ENCODE peak calls at places on chromosome 10, in four cellular contexts. One of them, this sample, is unnamed.

GRCh38 chr10:3652886-3653285 is 132.1 kb downstream of the KLF6 start:
- DNase-seq in Karpas-422: no peak
- DNase-seq in left lung: no peak
- DNase-seq in uterus: peak; percentile 27
- DNase-seq in this sample: no peak

GRCh38 chr10:52967806-52968795 is 195.5 kb upstream of the MBL2 start:
- DNase-seq in Karpas-422: no peak
- DNase-seq in left lung: no peak
- DNase-seq in uterus: no peak
- DNase-seq in this sample: no peak

GRCh38 chr10:116001976-116002375 is 271.0 kb downstream of the GFRA1 start:
- DNase-seq in Karpas-422: no peak
- DNase-seq in left lung: no peak
- DNase-seq in uterus: no peak
- DNase-seq in this sample: no peak

GRCh38 chr10:21687197-21687993 is 153.4 kb downstream of the MLLT10 start:
- DNase-seq in Karpas-422: no peak
- DNase-seq in left lung: no peak
- DNase-seq in uterus: no peak
- DNase-seq in this sample: no peak

GRCh38 chr10:98262571-98262970 is 5.4 kb downstream of the LOXL4 start:
- DNase-seq in Karpas-422: peak; percentile 61
- DNase-seq in left lung: no peak
- DNase-seq in uterus: no peak
- DNase-seq in this sample: peak; percentile 59

GRCh38 chr10:132388901-132389630 is 7.9 kb upstream of the PWWP2B start:
- DNase-seq in Karpas-422: no peak
- DNase-seq in left lung: peak; percentile 56
- DNase-seq in uterus: peak; percentile 56
- DNase-seq in this sample: no peak

GRCh38 chr10:69088801-69089501 is 1.0 kb downstream of the SRGN start:
- DNase-seq in Karpas-422: peak; percentile 70
- DNase-seq in left lung: no peak
- DNase-seq in uterus: no peak
- DNase-seq in this sample: no peak

GRCh38 chr10:87053121-87053520 is 33.0 kb downstream of the FAM25A start:
- DNase-seq in Karpas-422: no peak
- DNase-seq in left lung: no peak
- DNase-seq in uterus: peak; percentile 19
- DNase-seq in this sample: no peak

GRCh38 chr10:23702977-23703414 is 264.1 kb downstream of the OTUD1 start:
- DNase-seq in Karpas-422: peak; percentile 83
- DNase-seq in left lung: no peak
- DNase-seq in uterus: no peak
- DNase-seq in this sample: no peak

GRCh38 chr10:114874827-114875541 is 53.4 kb downstream of the FHIP2A start:
- DNase-seq in Karpas-422: no peak
- DNase-seq in left lung: peak; percentile 41
- DNase-seq in uterus: peak; percentile 29
- DNase-seq in this sample: no peak

GRCh38 chr10:12605580-12606405 is 256.4 kb downstream of the CAMK1D start:
- DNase-seq in Karpas-422: peak; percentile 49
- DNase-seq in left lung: peak; percentile 80
- DNase-seq in uterus: peak; percentile 31
- DNase-seq in this sample: peak; percentile 76

GRCh38 chr10:12613144-12613543 is 263.8 kb downstream of the CAMK1D start:
- DNase-seq in Karpas-422: no peak
- DNase-seq in left lung: no peak
- DNase-seq in uterus: no peak
- DNase-seq in this sample: no peak

GRCh38 chr10:12608761-12609160 is 259.4 kb downstream of the CAMK1D start:
- DNase-seq in Karpas-422: no peak
- DNase-seq in left lung: no peak
- DNase-seq in uterus: no peak
- DNase-seq in this sample: no peak

GRCh38 chr10:12606461-12606860 is 257.1 kb downstream of the CAMK1D start:
- DNase-seq in Karpas-422: no peak
- DNase-seq in left lung: no peak
- DNase-seq in uterus: no peak
- DNase-seq in this sample: no peak

DNA sequence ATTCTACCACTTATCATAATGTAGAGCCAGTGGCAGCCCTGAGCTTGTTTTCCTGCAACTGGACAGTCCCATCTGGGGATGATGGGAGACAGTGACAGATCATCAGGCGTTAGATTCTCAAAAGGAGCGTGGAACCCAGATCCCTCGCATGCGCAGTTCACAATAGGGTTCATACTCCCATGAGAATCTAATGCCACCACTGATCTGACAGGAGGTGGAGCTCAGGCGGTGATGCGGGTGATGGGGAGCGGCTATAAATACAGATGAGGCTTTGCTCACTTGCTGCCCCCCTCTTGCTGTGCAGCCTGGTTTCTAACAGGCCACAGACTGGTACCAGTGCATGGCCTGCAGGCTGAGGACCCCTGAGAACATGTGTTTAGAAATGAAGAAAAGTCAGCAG is 260.1 kb downstream of the CAMK1D start:
- DNase-seq in Karpas-422: peak; percentile 54
- DNase-seq in left lung: no peak
- DNase-seq in uterus: no peak
- DNase-seq in this sample: no peak
- H3K4me1 ChIP-seq in Karpas-422: peaks cover 12% of the 10 kb centered on the region
- H3K4me1 ChIP-seq in left lung: peaks cover 3% of the 10 kb centered on the region
- H3K4me1 ChIP-seq in uterus: no peaks in the 10 kb centered on the region
- H3K4me1 ChIP-seq in this sample: peaks cover 20% of the 10 kb centered on the region

DNA sequence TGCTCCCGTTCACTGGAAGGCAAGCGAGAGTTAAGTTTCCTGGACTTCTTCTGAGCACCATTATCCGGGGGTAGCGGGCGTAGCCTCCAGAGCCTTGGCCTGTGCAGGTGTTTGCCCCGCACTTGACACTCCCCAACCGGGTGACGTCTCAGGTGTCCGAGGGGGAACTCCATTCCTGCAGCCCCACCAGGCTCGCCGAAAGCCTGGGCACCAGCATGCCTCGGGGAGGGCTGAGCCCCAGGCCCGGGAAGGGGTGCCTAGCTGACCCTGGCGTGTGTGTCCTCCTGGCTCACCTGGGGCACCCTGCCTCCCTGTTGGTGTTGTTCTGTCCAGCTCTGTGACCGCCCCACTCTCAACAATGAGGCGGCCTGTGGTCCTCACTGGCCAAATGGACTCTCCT is 109.4 kb upstream of the GPR26 start:
- DNase-seq in Karpas-422: no peak
- DNase-seq in left lung: no peak
- DNase-seq in uterus: no peak
- DNase-seq in this sample: peak; percentile 44
- H3K9me3 ChIP-seq in Karpas-422: no peaks in the 10 kb centered on the region
- H3K9me3 ChIP-seq in left lung: no peaks in the 10 kb centered on the region
- H3K9me3 ChIP-seq in uterus: no peaks in the 10 kb centered on the region
- H3K9me3 ChIP-seq in this sample: no peaks in the 10 kb centered on the region

GRCh38 chr10:94002156-94002555 is 8.4 kb downstream of the PLCE1 start:
- DNase-seq in Karpas-422: no peak
- DNase-seq in left lung: no peak
- DNase-seq in uterus: no peak
- DNase-seq in this sample: no peak

GRCh38 chr10:94003496-94003895 is 9.8 kb downstream of the PLCE1 start:
- DNase-seq in Karpas-422: no peak
- DNase-seq in left lung: no peak
- DNase-seq in uterus: no peak
- DNase-seq in this sample: no peak

GRCh38 chr10:93999401-93999851 is 5.7 kb downstream of the PLCE1 start:
- DNase-seq in Karpas-422: no peak
- DNase-seq in left lung: no peak
- DNase-seq in uterus: peak; percentile 75
- DNase-seq in this sample: peak; percentile 76

GRCh38 chr10:93997546-93997945 is 3.8 kb downstream of the PLCE1 start:
- DNase-seq in Karpas-422: no peak
- DNase-seq in left lung: no peak
- DNase-seq in uterus: no peak
- DNase-seq in this sample: no peak

DNA sequence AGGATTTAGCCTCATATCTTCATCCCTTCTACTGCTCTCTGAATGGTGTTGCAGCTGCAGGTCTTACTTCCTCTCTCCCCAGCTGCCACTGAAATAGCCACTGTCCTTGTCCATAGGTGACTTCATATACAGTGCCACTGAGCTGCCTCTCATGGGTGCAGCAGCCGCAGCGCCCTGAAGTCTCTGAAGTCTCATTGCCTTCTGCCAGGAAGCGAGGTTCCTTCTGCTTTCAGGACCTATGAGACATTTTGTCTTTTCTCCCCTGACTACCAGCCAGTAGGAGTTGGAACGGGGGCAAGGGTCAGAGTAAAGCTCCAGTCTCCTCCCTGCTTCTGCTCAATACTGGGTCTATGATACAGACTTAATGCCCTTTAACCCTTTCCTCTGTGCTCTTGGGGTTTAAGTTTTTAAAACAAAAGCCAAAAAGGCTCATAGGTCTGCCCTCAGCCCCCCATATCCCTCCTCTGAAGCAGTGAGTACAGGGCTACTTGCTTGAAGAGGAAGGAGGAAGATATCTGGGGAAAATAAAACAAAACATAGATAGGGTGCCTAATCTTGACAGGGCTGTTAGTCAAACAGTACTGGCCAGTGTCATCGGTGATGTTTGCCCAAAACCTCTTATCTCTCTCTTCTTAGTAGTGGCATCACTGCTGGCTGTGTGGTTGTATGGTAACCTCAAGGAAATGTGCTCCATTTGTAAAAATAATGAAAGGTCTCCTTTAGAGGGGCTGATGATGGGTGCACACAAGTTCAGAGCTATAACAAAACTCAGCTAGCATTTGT is 7.1 kb downstream of the PLCE1 start:
- DNase-seq in Karpas-422: no peak
- DNase-seq in left lung: no peak
- DNase-seq in uterus: no peak
- DNase-seq in this sample: no peak
- H3K4me1 ChIP-seq in Karpas-422: no peaks in the 10 kb centered on the region
- H3K4me1 ChIP-seq in left lung: no peaks in the 10 kb centered on the region
- H3K4me1 ChIP-seq in uterus: no peaks in the 10 kb centered on the region
- H3K4me1 ChIP-seq in this sample: no peaks in the 10 kb centered on the region

DNA sequence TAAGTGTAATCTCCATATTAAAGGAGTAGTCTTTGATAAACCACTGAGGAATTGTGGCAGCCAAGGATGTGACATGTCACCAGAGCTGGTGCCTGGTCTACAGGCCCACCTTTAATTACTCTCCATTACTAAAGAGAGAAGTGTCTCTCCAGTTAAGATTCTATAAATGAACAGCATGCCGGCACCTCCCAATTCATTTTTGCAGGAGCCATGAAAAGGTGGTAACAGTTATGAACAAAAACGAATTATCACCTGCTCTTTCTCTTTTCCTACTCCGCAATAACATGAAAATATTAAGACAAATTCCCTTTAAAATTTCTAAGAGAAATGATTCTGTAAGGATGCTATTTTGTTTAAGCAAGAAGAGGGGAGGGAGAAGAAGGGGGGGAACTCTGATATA is 569.1 kb upstream of the MKI67 start:
- DNase-seq in Karpas-422: no peak
- DNase-seq in left lung: no peak
- DNase-seq in uterus: no peak
- DNase-seq in this sample: no peak
- H3K9me3 ChIP-seq in Karpas-422: no peaks in the 10 kb centered on the region
- H3K9me3 ChIP-seq in left lung: no peaks in the 10 kb centered on the region
- H3K9me3 ChIP-seq in uterus: no peaks in the 10 kb centered on the region
- H3K9me3 ChIP-seq in this sample: no peaks in the 10 kb centered on the region

GRCh38 chr10:80192553-80192952 is 12.8 kb downstream of the ANXA11 start:
- DNase-seq in Karpas-422: no peak
- DNase-seq in left lung: no peak
- DNase-seq in uterus: no peak
- DNase-seq in this sample: no peak
- H3K4me1 ChIP-seq in Karpas-422: peaks cover 39% of the 10 kb centered on the region
- H3K4me1 ChIP-seq in left lung: peaks cover 31% of the 10 kb centered on the region
- H3K4me1 ChIP-seq in uterus: peaks cover 4% of the 10 kb centered on the region
- H3K4me1 ChIP-seq in this sample: peaks cover 86% of the 10 kb centered on the region

GRCh38 chr10:130762481-130762880 is 549.0 kb downstream of the TCERG1L start:
- DNase-seq in Karpas-422: no peak
- DNase-seq in left lung: no peak
- DNase-seq in uterus: no peak
- DNase-seq in this sample: no peak
- H3K9me3 ChIP-seq in Karpas-422: no peaks in the 10 kb centered on the region
- H3K9me3 ChIP-seq in left lung: no peaks in the 10 kb centered on the region
- H3K9me3 ChIP-seq in uterus: no peaks in the 10 kb centered on the region
- H3K9me3 ChIP-seq in this sample: no peaks in the 10 kb centered on the region

GRCh38 chr10:46309511-46310142 is 22.8 kb downstream of the ANTXRL start:
- DNase-seq in Karpas-422: no peak
- DNase-seq in left lung: no peak
- DNase-seq in uterus: no peak
- DNase-seq in this sample: no peak
- H3K4me1 ChIP-seq in Karpas-422: no peaks in the 10 kb centered on the region
- H3K4me1 ChIP-seq in left lung: no peaks in the 10 kb centered on the region
- H3K4me1 ChIP-seq in uterus: no peaks in the 10 kb centered on the region
- H3K4me1 ChIP-seq in this sample: no peaks in the 10 kb centered on the region

DNA sequence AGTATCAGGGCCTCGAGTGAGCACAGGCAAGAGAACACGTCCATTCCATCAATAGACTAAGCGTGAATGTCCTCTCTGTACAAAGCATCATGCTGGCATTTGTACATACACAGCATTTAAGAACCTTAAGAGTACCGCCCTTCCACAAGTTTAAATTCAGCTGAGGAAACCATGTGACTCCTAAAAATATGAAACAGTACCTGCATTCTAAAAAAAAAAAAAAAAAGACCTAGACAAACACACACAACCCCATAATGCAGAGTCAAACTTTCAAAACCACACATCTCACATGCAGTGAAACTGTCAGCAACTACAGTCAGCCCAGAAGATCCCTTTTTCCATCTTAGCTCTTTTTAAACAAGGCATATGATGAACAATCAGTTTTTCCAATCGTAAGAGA is 124.3 kb downstream of the DIP2C start:
- DNase-seq in Karpas-422: no peak
- DNase-seq in left lung: no peak
- DNase-seq in uterus: no peak
- DNase-seq in this sample: no peak
- H3K9me3 ChIP-seq in Karpas-422: peaks cover 7% of the 10 kb centered on the region
- H3K9me3 ChIP-seq in left lung: no peaks in the 10 kb centered on the region
- H3K9me3 ChIP-seq in uterus: no peaks in the 10 kb centered on the region
- H3K9me3 ChIP-seq in this sample: no peaks in the 10 kb centered on the region

GRCh38 chr10:122421054-122421625 is 33.3 kb upstream of the ARMS2 start:
- DNase-seq in Karpas-422: no peak
- DNase-seq in left lung: no peak
- DNase-seq in uterus: no peak
- DNase-seq in this sample: no peak

GRCh38 chr10:122421747-122422146 is 32.7 kb upstream of the ARMS2 start:
- DNase-seq in Karpas-422: no peak
- DNase-seq in left lung: no peak
- DNase-seq in uterus: no peak
- DNase-seq in this sample: no peak

GRCh38 chr10:122424059-122424458 is 30.4 kb upstream of the ARMS2 start:
- DNase-seq in Karpas-422: no peak
- DNase-seq in left lung: no peak
- DNase-seq in uterus: no peak
- DNase-seq in this sample: no peak

GRCh38 chr10:122420624-122421007 is 33.8 kb upstream of the ARMS2 start:
- DNase-seq in Karpas-422: no peak
- DNase-seq in left lung: no peak
- DNase-seq in uterus: no peak
- DNase-seq in this sample: no peak

GRCh38 chr10:122422266-122422980 is 32.0 kb upstream of the ARMS2 start:
- DNase-seq in Karpas-422: no peak
- DNase-seq in left lung: no peak
- DNase-seq in uterus: no peak
- DNase-seq in this sample: no peak
- H3K4me1 ChIP-seq in Karpas-422: no peaks in the 10 kb centered on the region
- H3K4me1 ChIP-seq in left lung: no peaks in the 10 kb centered on the region
- H3K4me1 ChIP-seq in uterus: no peaks in the 10 kb centered on the region
- H3K4me1 ChIP-seq in this sample: peaks cover 34% of the 10 kb centered on the region